ENCODE peak calls at places on chromosomes 4 and X, in ten cellular contexts. X, K, Q, N, F, J, C, L, O and I are unnamed samples.

GRCh38 chr4:127505203-127505602 is 127.6 kb upstream of the INTU start:
- DNase-seq in N (peak; percentile 94), K (peak; percentile 53), F (no peak), Q (no peak), L (no peak), C (no peak), X (no peak), J (no peak), O (peak; percentile 26), I (no peak)

GRCh38 chr4:38314663-38315062 is 349.3 kb upstream of the KLF3 start:
- DNase-seq in O (no peak), L (no peak), X (no peak), Q (no peak), J (no peak), C (no peak), F (no peak), N (no peak), K (no peak), I (no peak)

GRCh38 chr4:41598580-41598979 is 60.6 kb downstream of the LIMCH1 start:
- DNase-seq in K (no peak), C (no peak), O (no peak), X (no peak), Q (no peak), L (no peak), F (no peak), J (no peak), N (no peak), I (no peak)

GRCh38 chrX:49995795-49996455 is 73.5 kb downstream of the CLCN5 start:
- DNase-seq in F (no peak), J (no peak), L (no peak), N (peak; percentile 3), Q (no peak), C (no peak), X (no peak), K (peak; percentile 12), O (no peak), I (no peak)

GRCh38 chr4:34720563-34720962 is 1523.8 kb downstream of the ARAP2 start:
- DNase-seq in X (no peak), J (no peak), N (peak; percentile 76), Q (no peak), L (no peak), C (no peak), K (peak; percentile 52), F (no peak), O (peak; percentile 64), I (no peak)

GRCh38 chr4:107115185-107115847 is 79.2 kb upstream of the DKK2 start:
- DNase-seq in L (no peak), C (no peak), F (no peak), O (no peak), Q (no peak), K (peak; percentile 52), J (no peak), X (no peak), N (peak; percentile 84), I (no peak)

GRCh38 chrX:24528605-24529004 is 63.5 kb downstream of the PDK3 start:
- DNase-seq in C (no peak), L (no peak), N (no peak), K (no peak), F (no peak), Q (no peak), X (no peak), O (no peak), J (no peak), I (no peak)

GRCh38 chr4:184250795-184251679 is 33.4 kb upstream of the ENPP6 start:
- DNase-seq in Q (no peak), X (peak; percentile 63), N (peak; percentile 61), L (peak; percentile 61), K (peak; percentile 51), J (no peak), C (no peak), F (no peak), O (peak; percentile 76), I (peak; percentile 37)

GRCh38 chrX:154334496-154334895 is 38.9 kb downstream of the TKTL1 start:
- DNase-seq in C (no peak), F (no peak), N (no peak), O (no peak), X (no peak), J (no peak), L (no peak), Q (no peak), K (no peak), I (peak; percentile 67)

GRCh38 chrX:135345328-135345645 is 36.0 kb downstream of the ETDC start:
- DNase-seq in K (peak; percentile 70), X (no peak), N (peak; percentile 87), O (peak; percentile 26), C (peak; percentile 42), F (peak; percentile 32), L (no peak), Q (no peak), J (no peak), I (no peak)

GRCh38 chr4:185396724-185397402 is at the start of gene ANKRD37:
- DNase-seq in J (peak; percentile 27), X (no peak), L (peak; percentile 43), N (peak; percentile 53), C (peak; percentile 35), K (peak; percentile 38), F (peak; percentile 51), O (peak; percentile 68), Q (peak; percentile 21), I (peak; percentile 12)

GRCh38 chrX:20511792-20512191 is 245.1 kb upstream of the RPS6KA3 start:
- DNase-seq in X (no peak), K (no peak), N (no peak), F (no peak), Q (no peak), C (no peak), J (no peak), L (no peak), O (no peak), I (no peak)

GRCh38 chr4:15963568-15963967 is 593 bp upstream of the FGFBP2 start:
- DNase-seq in L (no peak), N (no peak), X (peak; percentile 65), F (no peak), J (no peak), Q (no peak), K (no peak), C (no peak), O (no peak), I (peak; percentile 92)

GRCh38 chrX:17160971-17161370 is 214.0 kb upstream of the NHS start:
- DNase-seq in Q (no peak), L (no peak), J (no peak), O (no peak), X (no peak), C (no peak), N (peak; percentile 7), F (no peak), K (no peak), I (no peak)
- TF ChIP-seq CTCF in Q (peak; percentile 23), L (peak; percentile 24), J (peak; percentile 43), O (no peak), X (no peak), C (no peak), N (no peak), F (no peak), K (no peak), I (no peak)

DNA sequence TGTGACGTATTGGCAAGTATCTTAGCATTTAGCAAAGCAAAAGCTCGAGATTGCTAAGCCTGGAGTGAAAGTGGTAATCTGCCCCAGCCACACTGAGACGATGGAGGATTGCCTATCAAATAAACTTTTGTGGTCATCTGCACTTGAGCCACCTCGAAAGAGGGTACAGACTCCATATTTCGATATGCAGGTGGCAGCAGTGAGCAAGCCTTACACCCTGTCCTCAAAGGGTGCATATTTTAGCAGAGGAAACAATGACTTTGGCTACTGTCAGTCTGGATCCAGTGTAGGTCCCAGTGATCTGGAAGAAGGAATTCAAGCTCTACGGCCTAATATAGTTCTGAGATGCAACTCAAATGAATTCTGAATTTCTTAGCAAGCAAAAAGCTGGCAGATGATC is 153.9 kb downstream of the ATG4A start:
- DNase-seq in F (no peak), L (no peak), C (no peak), X (no peak), O (no peak), Q (no peak), N (no peak), K (no peak), J (no peak), I (no peak)
- TF ChIP-seq CTCF in F (no peak), L (no peak), C (no peak), X (no peak), O (no peak), Q (no peak), N (no peak), K (no peak), J (no peak), I (no peak)

GRCh38 chrX:125444659-125445058 is 125.0 kb downstream of the TEX13C start:
- DNase-seq in K (no peak), J (no peak), Q (no peak), C (no peak), F (no peak), L (no peak), O (no peak), N (no peak), X (no peak), I (no peak)

GRCh38 chrX:125436855-125437254 is 117.2 kb downstream of the TEX13C start:
- DNase-seq in O (peak; percentile 32), F (no peak), N (no peak), J (no peak), C (no peak), L (no peak), K (no peak), X (no peak), Q (no peak), I (no peak)

DNA sequence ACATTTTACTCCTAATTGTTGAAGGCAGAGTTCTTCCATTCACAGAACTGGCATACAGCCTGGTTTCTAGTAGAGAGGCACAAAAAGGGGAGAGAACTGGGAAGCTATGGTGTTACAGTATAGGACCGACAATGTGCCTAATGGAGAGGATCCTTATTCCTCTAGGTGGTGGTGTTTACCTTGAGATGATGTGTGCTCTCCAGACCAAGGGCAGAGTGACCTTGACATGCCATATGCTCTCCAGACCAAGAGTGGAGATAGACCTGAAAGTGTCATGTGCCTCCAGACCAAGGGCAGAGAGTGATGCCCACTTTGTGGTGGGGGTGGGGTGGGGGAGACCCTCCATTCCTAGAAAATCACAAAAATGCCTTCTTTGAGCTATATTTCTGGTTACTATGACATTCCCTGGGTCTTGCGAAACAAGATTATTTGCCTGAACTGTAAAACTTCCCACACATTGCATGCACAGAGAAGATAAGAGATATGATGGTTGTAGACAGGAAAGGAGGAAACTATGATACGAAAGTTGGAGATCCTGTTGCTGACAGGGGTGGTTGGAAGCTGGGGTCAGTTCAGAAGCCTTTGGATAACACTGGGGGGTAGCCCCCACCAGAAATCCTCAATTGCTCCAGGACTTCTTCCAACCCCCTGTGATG is 119.7 kb downstream of the TEX13C start:
- DNase-seq in X (no peak), J (no peak), O (peak; percentile 10), L (no peak), N (no peak), C (no peak), F (no peak), K (no peak), Q (no peak), I (no peak)
- TF ChIP-seq CTCF in X (no peak), J (no peak), O (no peak), L (peak; percentile 47), N (no peak), C (no peak), F (no peak), K (no peak), Q (no peak), I (no peak)

DNA sequence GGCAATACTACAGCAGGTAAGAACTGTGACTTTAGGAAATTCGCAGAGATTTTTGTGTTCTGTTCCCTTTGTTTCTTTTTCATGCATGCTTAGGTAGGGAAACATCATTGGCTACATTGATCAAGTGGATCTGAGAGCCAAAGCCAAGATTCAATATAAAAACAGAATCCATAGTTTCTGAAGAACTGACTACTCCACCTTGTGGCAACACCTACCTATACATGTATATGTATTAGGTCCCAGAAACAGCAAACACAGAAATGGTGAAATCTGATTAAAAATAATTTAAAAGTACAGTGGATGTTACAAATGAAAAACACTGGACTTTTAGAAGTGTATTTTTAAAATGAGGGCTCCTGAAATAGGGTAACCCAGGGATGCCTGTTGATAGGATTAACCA is 322.6 kb upstream of the MAOA start:
- DNase-seq in C (no peak), X (no peak), L (no peak), O (no peak), Q (no peak), F (no peak), K (no peak), N (no peak), J (no peak), I (no peak)
- TF ChIP-seq CTCF in C (no peak), X (no peak), L (no peak), O (peak; percentile 37), Q (peak; percentile 47), F (no peak), K (no peak), N (no peak), J (peak; percentile 52), I (peak; percentile 38)